ENCODE peak calls at places on chromosome 18, in four cellular contexts. G is HepG2, Z is HEK293T, A is K562. E is an unnamed sample.

GRCh38 chr18:36255072-36255708 is 42.3 kb upstream of the FHOD3 start:
- DNase-seq in G (peak; percentile 84), Z (no peak), A (no peak), E (no peak)

GRCh38 chr18:61824733-61825363 is 68.0 kb downstream of the RNF152 start:
- DNase-seq in G (no peak), Z (no peak), A (no peak), E (no peak)

GRCh38 chr18:48007955-48008701 is 77.7 kb upstream of the SMAD2 start:
- DNase-seq in G (peak; percentile 42), Z (peak; percentile 80), A (peak; percentile 91), E (peak; percentile 87)

GRCh38 chr18:6885992-6886823 is 156.7 kb downstream of the ARHGAP28 start:
- DNase-seq in G (peak; percentile 35), Z (peak; percentile 48), A (peak; percentile 70), E (peak; percentile 37)

GRCh38 chr18:5162111-5162510 is 34.9 kb downstream of the AKAIN1 start:
- DNase-seq in G (no peak), Z (no peak), A (no peak), E (no peak)

GRCh38 chr18:48613589-48613988 is 74.8 kb downstream of the CTIF start:
- DNase-seq in G (no peak), Z (no peak), A (no peak), E (no peak)

GRCh38 chr18:26262156-26262555 is 35.9 kb downstream of the TAF4B start:
- DNase-seq in G (no peak), Z (no peak), A (no peak), E (no peak)

GRCh38 chr18:44946529-44947113 is 265.9 kb downstream of the SETBP1 start:
- DNase-seq in G (no peak), Z (peak; percentile 7), A (no peak), E (no peak)

GRCh38 chr18:55781481-55781957 is 193.5 kb upstream of the TCF4 start:
- DNase-seq in G (no peak), Z (peak; percentile 40), A (peak; percentile 42), E (peak; percentile 70)

GRCh38 chr18:13808294-13809024 is 15.5 kb upstream of the MC5R start:
- DNase-seq in G (no peak), Z (no peak), A (no peak), E (no peak)

GRCh38 chr18:76013041-76013440 is 482.0 kb downstream of the ZNF516 start:
- DNase-seq in G (no peak), Z (no peak), A (no peak), E (no peak)

GRCh38 chr18:34783485-34783884 is 73.4 kb downstream of the DTNA start:
- DNase-seq in G (no peak), Z (no peak), A (no peak), E (no peak)

GRCh38 chr18:61898576-61899205 is 5.9 kb upstream of the RNF152 start:
- DNase-seq in G (peak; percentile 8), Z (no peak), A (no peak), E (no peak)

GRCh38 chr18:49305688-49306336 is 154.6 kb downstream of the DYM start:
- DNase-seq in G (no peak), Z (no peak), A (no peak), E (no peak)

GRCh38 chr18:40402052-40402451 is 1553.0 kb upstream of the PIK3C3 start:
- DNase-seq in G (no peak), Z (no peak), A (no peak), E (no peak)

GRCh38 chr18:52422985-52423601 is 83.1 kb downstream of the DCC start:
- DNase-seq in G (no peak), Z (no peak), A (no peak), E (no peak)

GRCh38 chr18:24590946-24591345 is 130.5 kb downstream of the HRH4 start:
- DNase-seq in G (no peak), Z (no peak), A (no peak), E (no peak)

GRCh38 chr18:63213936-63214671 is 105.5 kb downstream of the BCL2 start:
- DNase-seq in G (no peak), Z (no peak), A (no peak), E (no peak)

GRCh38 chr18:79405019-79405780 is 9.5 kb downstream of the NFATC1 start:
- DNase-seq in G (no peak), Z (no peak), A (no peak), E (no peak)

GRCh38 chr18:23281626-23282436 is 146.5 kb downstream of the CABLES1 start:
- DNase-seq in G (no peak), Z (no peak), A (no peak), E (no peak)
- TF ChIP-seq ELF4 in G (no peak), Z (no peak), A (no peak), E (no peak)

DNA sequence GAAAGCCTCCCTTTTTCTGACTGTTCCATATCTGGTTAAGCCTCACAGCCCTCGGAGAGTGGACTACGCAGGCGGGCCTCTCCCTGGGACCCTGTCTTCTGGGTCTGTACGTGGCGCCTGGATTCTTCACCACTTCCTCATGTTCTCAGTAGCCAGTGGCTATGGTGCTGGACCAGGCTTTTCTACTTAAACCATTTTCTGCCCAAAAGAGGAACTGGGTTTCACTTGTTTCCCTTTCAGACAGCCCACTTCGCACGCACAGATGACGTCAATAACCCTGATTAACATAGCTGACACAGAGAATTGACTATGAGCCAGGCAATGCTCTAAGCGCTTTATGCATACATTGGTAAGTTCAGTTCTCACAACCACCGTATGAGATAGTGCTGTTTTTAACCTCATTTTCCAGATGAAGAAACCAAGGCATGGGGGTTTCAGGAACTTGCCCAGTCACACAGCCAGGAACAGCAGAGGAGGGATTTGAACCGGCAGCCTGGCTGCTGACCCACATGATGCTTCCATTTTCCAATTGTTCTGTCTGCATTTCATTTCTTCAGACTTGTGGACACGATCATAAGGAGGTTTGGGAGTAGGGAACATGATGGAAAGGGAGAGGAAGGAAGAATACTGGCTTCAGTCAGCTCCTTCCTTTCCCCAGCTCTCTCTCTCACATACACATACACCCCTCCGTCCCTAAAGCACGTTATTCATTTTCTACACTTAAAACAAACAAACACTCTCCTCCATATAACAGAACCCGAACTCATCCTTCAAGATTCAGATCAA is 41.7 kb downstream of the MYOM1 start:
- DNase-seq in G (no peak), Z (no peak), A (peak; percentile 56), E (no peak)
- TF ChIP-seq SP1 in G (no peak), Z (no peak), A (no peak), E (no peak)

GRCh38 chr18:31205273-31205672 is 42.6 kb upstream of the DSC1 start:
- DNase-seq in G (peak; percentile 30), Z (no peak), A (no peak), E (no peak)
- TF ChIP-seq ELF4 in G (no peak), Z (no peak), A (no peak), E (no peak)

GRCh38 chr18:67742954-67743353 is 226.4 kb upstream of the DSEL start:
- DNase-seq in G (peak; percentile 18), Z (no peak), A (no peak), E (no peak)
- TF ChIP-seq SP1 in G (no peak), Z (no peak), A (no peak), E (no peak)

GRCh38 chr18:59712311-59712710 is 15.1 kb upstream of the CCBE1 start:
- DNase-seq in G (no peak), Z (no peak), A (no peak), E (no peak)

GRCh38 chr18:59715445-59715844 is 18.2 kb upstream of the CCBE1 start:
- DNase-seq in G (no peak), Z (no peak), A (no peak), E (no peak)

GRCh38 chr18:59717291-59717690 is 20.1 kb upstream of the CCBE1 start:
- DNase-seq in G (no peak), Z (no peak), A (no peak), E (no peak)

GRCh38 chr18:59718108-59719057 is 21.2 kb upstream of the CCBE1 start:
- DNase-seq in G (no peak), Z (no peak), A (no peak), E (no peak)

GRCh38 chr18:59715966-59716369 is 18.7 kb upstream of the CCBE1 start:
- DNase-seq in G (no peak), Z (no peak), A (no peak), E (no peak)
- TF ChIP-seq ELF4 in G (no peak), Z (no peak), A (no peak), E (no peak)

E was measured in WTC11.